ENCODE peak calls at places on chromosomes 2 and 18, in five cellular contexts. V is NB4, O is cardiac muscle cell, U is fibroblast of pulmonary artery, C is progenitor cell of endocrine pancreas. B is an unnamed sample.

GRCh38 chr2:85754313-85755095 is 713 bp downstream of the ATOH8 start:
- DNase-seq in V (peak), O (peak), U (peak), C (no peak), B (peak)

GRCh38 chr2:40343904-40344303 is 108.0 kb downstream of the SLC8A1 start:
- DNase-seq in V (no peak), O (peak), U (peak), C (no peak), B (no peak)

GRCh38 chr2:100606740-100607343 is 44.0 kb downstream of the PDCL3 start:
- DNase-seq in V (peak), O (peak), U (peak), C (no peak), B (peak)

GRCh38 chr2:95042472-95043271 is 17.2 kb downstream of the MAL start:
- DNase-seq in V (no peak), O (no peak), U (no peak), C (no peak), B (no peak)

GRCh38 chr2:145751634-145752033 is 1231.7 kb upstream of the ZEB2 start:
- DNase-seq in V (peak), O (peak), U (peak), C (no peak), B (no peak)

GRCh38 chr2:32485399-32485798 is 128.6 kb downstream of the BIRC6 start:
- DNase-seq in V (no peak), O (no peak), U (peak), C (no peak), B (no peak)

GRCh38 chr2:217118559-217118958 is 258.7 kb upstream of the TNP1 start:
- DNase-seq in V (no peak), O (no peak), U (no peak), C (no peak), B (no peak)

GRCh38 chr2:40325111-40325510 is 126.8 kb downstream of the SLC8A1 start:
- DNase-seq in V (no peak), O (no peak), U (no peak), C (no peak), B (no peak)

GRCh38 chr2:30379481-30379880 is 67.6 kb upstream of the LCLAT1 start:
- DNase-seq in V (no peak), O (no peak), U (no peak), C (no peak), B (no peak)

GRCh38 chr2:22126978-22127377 is 1003.2 kb downstream of the TDRD15 start:
- DNase-seq in V (no peak), O (no peak), U (no peak), C (no peak), B (no peak)

GRCh38 chr2:235669269-235669831 is 175.5 kb downstream of the AGAP1 start:
- DNase-seq in V (no peak), O (peak), U (peak), C (peak), B (peak)

GRCh38 chr2:96848264-96848663 is 4.4 kb upstream of the ANKRD23 start:
- DNase-seq in V (no peak), O (no peak), U (no peak), C (no peak), B (no peak)

GRCh38 chr2:38751847-38752410 is 768 bp upstream of the SRSF7 start:
- DNase-seq in V (no peak), O (no peak), U (no peak), C (no peak), B (no peak)

GRCh38 chr2:4420032-4420431 is 716.7 kb downstream of the DCDC2C start:
- DNase-seq in V (peak), O (no peak), U (no peak), C (no peak), B (no peak)

GRCh38 chr2:180722551-180723239 is 257.7 kb upstream of the UBE2E3 start:
- DNase-seq in V (no peak), O (peak), U (peak), C (no peak), B (no peak)

GRCh38 chr2:74457549-74458131 is 598 bp upstream of the WBP1 start:
- DNase-seq in V (peak), O (peak), U (no peak), C (peak), B (peak)

GRCh38 chr18:49155857-49156256 is 205.1 kb upstream of the SMAD7 start:
- DNase-seq in V (no peak), O (no peak), U (no peak), C (no peak), B (no peak)

GRCh38 chr2:202099515-202099914 is 26.5 kb downstream of the KIAA2012 start:
- DNase-seq in V (no peak), O (no peak), U (no peak), C (no peak), B (no peak)

GRCh38 chr2:186503827-186504606 is 18.0 kb downstream of the ZC3H15 start:
- DNase-seq in V (peak), O (peak), U (peak), C (no peak), B (no peak)

GRCh38 chr2:233068762-233069418 is 8.7 kb downstream of the INPP5D start:
- DNase-seq in V (no peak), O (no peak), U (no peak), C (no peak), B (no peak)

GRCh38 chr2:219344756-219345458 is 12.4 kb upstream of the RESP18 start:
- DNase-seq in V (no peak), O (peak), U (peak), C (no peak), B (no peak)

GRCh38 chr2:63840081-63840784 is 1.5 kb upstream of the UGP2 start:
- DNase-seq in V (peak), O (no peak), U (no peak), C (no peak), B (peak)

GRCh38 chr18:63318882-63319382 is 637 bp downstream of the BCL2 start:
- DNase-seq in V (no peak), O (no peak), U (no peak), C (no peak), B (peak)

GRCh38 chr2:9753665-9754531 is 89.4 kb upstream of the TAF1B start:
- DNase-seq in V (no peak), O (no peak), U (no peak), C (no peak), B (no peak)

GRCh38 chr2:99864561-99865216 is 277.7 kb downstream of the AFF3 start:
- DNase-seq in V (no peak), O (peak), U (peak), C (no peak), B (no peak)

GRCh38 chr2:169509230-169509917 is at the start of gene KLHL41:
- DNase-seq in V (no peak), O (peak), U (peak), C (no peak), B (no peak)

GRCh38 chr2:70903641-70904340 is 31.9 kb upstream of the ATP6V1B1 start:
- DNase-seq in V (no peak), O (no peak), U (no peak), C (no peak), B (no peak)

GRCh38 chr2:144014108-144014507 is 505.8 kb downstream of the ZEB2 start:
- DNase-seq in V (no peak), O (peak), U (peak), C (no peak), B (no peak)

GRCh38 chr2:144015655-144016245 is 504.2 kb downstream of the ZEB2 start:
- DNase-seq in V (no peak), O (peak), U (peak), C (no peak), B (no peak)

GRCh38 chr2:144011553-144011952 is 508.4 kb downstream of the ZEB2 start:
- DNase-seq in V (no peak), O (no peak), U (no peak), C (no peak), B (no peak)

GRCh38 chr2:144012304-144012703 is 507.6 kb downstream of the ZEB2 start:
- DNase-seq in V (no peak), O (no peak), U (no peak), C (no peak), B (no peak)

GRCh38 chr2:144015036-144015435 is 504.9 kb downstream of the ZEB2 start:
- DNase-seq in V (no peak), O (no peak), U (peak), C (no peak), B (no peak)
- TF ChIP-seq CTCF in V (no peak), O (no peak), U (no peak), C (no peak), B (no peak)

GRCh38 chr2:155368934-155369333 is 670.4 kb downstream of the KCNJ3 start:
- DNase-seq in V (peak), O (peak), U (peak), C (no peak), B (peak)
- TF ChIP-seq CTCF in V (no peak), O (peak), U (peak), C (peak), B (peak)

GRCh38 chr2:158380786-158381185 is 75.8 kb downstream of the CCDC148 start:
- DNase-seq in V (no peak), O (no peak), U (no peak), C (no peak), B (no peak)

GRCh38 chr2:158381978-158382377 is 74.6 kb downstream of the CCDC148 start:
- DNase-seq in V (no peak), O (no peak), U (no peak), C (no peak), B (no peak)

GRCh38 chr2:158385646-158386045 is 70.9 kb downstream of the CCDC148 start:
- DNase-seq in V (no peak), O (no peak), U (no peak), C (no peak), B (no peak)

GRCh38 chr2:158378926-158379325 is 77.6 kb downstream of the CCDC148 start:
- DNase-seq in V (no peak), O (no peak), U (no peak), C (no peak), B (no peak)

DNA sequence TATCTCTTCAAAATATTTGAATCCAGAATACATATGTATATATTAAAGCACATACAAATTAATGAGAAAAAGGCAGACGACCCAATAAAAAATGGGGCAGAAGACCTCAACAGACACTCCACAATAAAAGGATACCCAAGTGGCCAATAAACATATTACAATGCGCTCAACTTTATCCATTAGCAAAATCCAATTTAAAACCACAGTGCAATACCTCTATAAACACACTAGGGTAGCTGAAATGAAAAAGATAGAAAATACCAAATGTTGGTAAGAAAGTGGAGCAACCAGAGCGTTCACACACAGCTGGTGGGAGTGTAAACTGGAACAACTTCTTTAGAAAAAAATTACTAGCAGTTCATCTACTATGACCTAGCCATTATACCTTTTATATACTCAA is 75.3 kb downstream of the CCDC148 start:
- DNase-seq in V (no peak), O (no peak), U (no peak), C (no peak), B (no peak)
- TF ChIP-seq CTCF in V (no peak), O (no peak), U (no peak), C (no peak), B (no peak)

GRCh38 chr2:188456114-188456909 is 164.6 kb downstream of the GULP1 start:
- DNase-seq in V (peak), O (no peak), U (no peak), C (no peak), B (no peak)
- TF ChIP-seq CTCF in V (peak), O (peak), U (peak), C (peak), B (peak)

DNA sequence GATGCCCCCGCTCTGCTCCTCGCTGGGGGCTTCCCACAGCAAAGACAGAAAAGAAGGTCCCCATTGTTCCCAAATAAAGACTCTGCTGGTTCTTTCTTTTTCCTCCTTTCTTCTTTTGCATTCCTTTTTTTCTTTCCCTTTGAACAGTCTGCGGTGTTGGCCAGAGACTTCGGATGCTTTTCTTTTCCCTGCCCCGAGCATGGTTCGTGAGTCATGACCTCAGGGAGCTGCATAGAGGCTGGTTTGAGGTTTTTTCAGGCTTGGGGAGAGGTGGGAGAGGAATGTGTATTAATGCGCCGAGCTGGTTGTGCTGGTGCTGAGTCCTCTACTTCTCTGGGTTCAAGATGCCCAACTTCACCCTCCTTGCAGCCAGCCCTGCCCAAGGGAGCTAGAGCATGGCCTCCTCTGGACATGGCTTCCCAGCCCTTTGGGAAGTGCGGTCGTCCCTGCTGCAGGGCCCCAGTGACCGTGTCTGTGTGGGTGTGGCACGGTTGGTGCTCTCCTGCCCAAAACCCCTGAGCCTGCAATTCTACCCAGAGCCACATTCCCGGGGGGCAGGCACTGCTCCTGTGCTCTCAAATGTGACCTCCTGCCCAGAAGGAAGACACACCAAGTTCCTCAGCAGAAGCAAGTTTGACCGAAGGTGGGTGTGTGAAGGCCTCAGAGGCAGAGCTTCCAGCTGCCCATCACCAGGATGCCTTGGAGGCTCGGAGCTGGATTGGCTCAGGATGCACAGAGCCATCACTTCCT is 9.0 kb upstream of the ARHGEF4 start:
- DNase-seq in V (peak), O (peak), U (peak), C (no peak), B (no peak)
- TF ChIP-seq CTCF in V (no peak), O (no peak), U (no peak), C (no peak), B (no peak)

GRCh38 chr2:224039080-224039769 is at the start of gene SERPINE2:
- DNase-seq in V (peak), O (peak), U (peak), C (peak), B (peak)
- TF ChIP-seq CTCF in V (peak), O (peak), U (peak), C (peak), B (peak)

GRCh38 chr18:77140439-77141109 is 8.0 kb upstream of the MBP start:
- DNase-seq in V (no peak), O (no peak), U (no peak), C (no peak), B (no peak)

GRCh38 chr18:77143196-77143595 is 10.6 kb upstream of the MBP start:
- DNase-seq in V (no peak), O (no peak), U (no peak), C (no peak), B (no peak)

GRCh38 chr18:77140030-77140429 is 7.4 kb upstream of the MBP start:
- DNase-seq in V (no peak), O (no peak), U (no peak), C (no peak), B (no peak)

GRCh38 chr18:77139619-77140018 is 7.0 kb upstream of the MBP start:
- DNase-seq in V (no peak), O (no peak), U (no peak), C (no peak), B (no peak)

DNA sequence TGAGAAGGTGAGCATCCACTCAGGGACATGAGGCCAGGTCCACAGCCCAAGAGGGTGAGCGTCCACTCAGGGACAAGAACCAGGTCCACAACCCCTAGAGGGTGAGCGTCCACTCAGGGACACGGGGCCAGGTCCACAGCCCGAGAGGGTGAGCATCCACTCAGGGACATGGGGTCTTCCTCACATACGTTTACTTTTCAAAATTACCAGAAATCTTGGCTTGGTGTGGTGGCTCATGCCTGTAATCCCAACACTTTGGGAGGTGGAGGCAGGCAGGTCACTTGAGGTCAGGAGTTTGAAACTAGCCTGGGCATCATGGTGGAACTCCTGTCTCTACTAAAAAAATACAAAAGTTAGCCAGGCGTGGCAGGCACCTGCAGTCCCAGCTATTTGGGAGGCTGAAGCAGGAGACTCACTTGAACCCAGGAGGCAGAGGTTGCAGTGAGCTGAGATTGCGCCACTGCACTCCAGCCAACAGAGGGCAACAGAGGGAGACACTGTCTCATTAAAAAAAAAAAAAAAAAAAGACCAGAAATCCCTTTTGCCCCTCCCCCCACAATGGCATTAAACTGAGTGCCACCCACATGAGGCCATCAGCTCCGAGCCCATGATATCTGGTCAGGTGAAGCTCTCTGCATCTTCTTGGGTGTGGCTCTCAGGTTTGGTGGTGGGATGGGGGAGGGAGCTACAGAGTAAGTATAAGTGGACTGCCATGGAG is 9.0 kb upstream of the MBP start:
- DNase-seq in V (no peak), O (no peak), U (no peak), C (no peak), B (no peak)
- TF ChIP-seq CTCF in V (no peak), O (no peak), U (peak), C (no peak), B (no peak)

GRCh38 chr2:51344886-51345285 is 313.0 kb upstream of the NRXN1 start:
- DNase-seq in V (no peak), O (no peak), U (no peak), C (no peak), B (no peak)
- TF ChIP-seq CTCF in V (no peak), O (no peak), U (no peak), C (no peak), B (no peak)